ENCODE peak calls at places on chromosomes 1 and 21, in nine cellular contexts. U, K, D, Q, E, A, L, C and P are unnamed samples.

GRCh38 chr1:26994020-26994745 is 691 bp downstream of the TRNP1 start:
- DNase-seq in U (no peak), K (no peak), D (no peak), Q (no peak), E (no peak), A (peak), L (peak), C (no peak), P (no peak)

GRCh38 chr1:116711061-116711582 is 43.1 kb upstream of the CD2 start:
- DNase-seq in U (no peak), K (no peak), D (no peak), Q (no peak), E (no peak), A (no peak), L (no peak), C (no peak), P (no peak)

GRCh38 chr1:97093742-97094141 is 372.2 kb downstream of the PTBP2 start:
- DNase-seq in U (peak), K (no peak), D (no peak), Q (peak), E (no peak), A (no peak), L (no peak), C (peak), P (peak)

GRCh38 chr1:106080608-106081325 is 975.7 kb upstream of the PRMT6 start:
- DNase-seq in U (no peak), K (no peak), D (no peak), Q (no peak), E (no peak), A (peak), L (peak), C (no peak), P (no peak)

GRCh38 chr21:23887709-23888303 is 1719.5 kb downstream of the MRPL39 start:
- DNase-seq in U (no peak), K (no peak), D (no peak), Q (no peak), E (no peak), A (no peak), L (no peak), C (no peak), P (no peak)

GRCh38 chr1:245153645-245154428 is 948 bp upstream of the KIF26B start:
- DNase-seq in U (peak), K (no peak), D (peak), Q (no peak), E (no peak), A (peak), L (peak), C (no peak), P (no peak)

GRCh38 chr1:213989740-213990472 is 2.1 kb downstream of the PROX1 start:
- DNase-seq in U (no peak), K (no peak), D (no peak), Q (no peak), E (no peak), A (no peak), L (no peak), C (no peak), P (no peak)

GRCh38 chr1:92516574-92516973 is 29.8 kb upstream of the GFI1 start:
- DNase-seq in U (no peak), K (no peak), D (no peak), Q (no peak), E (no peak), A (no peak), L (no peak), C (no peak), P (no peak)

GRCh38 chr1:119647228-119647733 is 785 bp downstream of the ZNF697 start:
- DNase-seq in U (no peak), K (no peak), D (peak), Q (no peak), E (no peak), A (peak), L (no peak), C (no peak), P (no peak)

GRCh38 chr21:41830764-41831452 is 48.2 kb downstream of the PRDM15 start:
- DNase-seq in U (no peak), K (no peak), D (no peak), Q (no peak), E (no peak), A (no peak), L (no peak), C (no peak), P (no peak)

GRCh38 chr21:45103966-45104520 is 29.7 kb downstream of the ADARB1 start:
- DNase-seq in U (no peak), K (no peak), D (no peak), Q (no peak), E (no peak), A (no peak), L (no peak), C (no peak), P (no peak)

GRCh38 chr1:224632381-224632871 is 16.3 kb downstream of the CNIH3 start:
- DNase-seq in U (peak), K (no peak), D (no peak), Q (peak), E (no peak), A (no peak), L (no peak), C (peak), P (no peak)

GRCh38 chr1:26156285-26157038 is 2.4 kb upstream of the FAM110D start:
- DNase-seq in U (no peak), K (no peak), D (no peak), Q (no peak), E (no peak), A (no peak), L (peak), C (no peak), P (no peak)

GRCh38 chr1:220135755-220136154 is 41.8 kb downstream of the IARS2 start:
- DNase-seq in U (no peak), K (no peak), D (no peak), Q (no peak), E (no peak), A (no peak), L (no peak), C (no peak), P (no peak)

GRCh38 chr1:23544444-23545389 is 13.7 kb upstream of the E2F2 start:
- DNase-seq in U (peak), K (peak), D (peak), Q (peak), E (peak), A (peak), L (peak), C (peak), P (no peak)

GRCh38 chr21:19853061-19853460 is 1145.1 kb upstream of the NCAM2 start:
- DNase-seq in U (no peak), K (no peak), D (no peak), Q (no peak), E (no peak), A (no peak), L (no peak), C (no peak), P (no peak)

GRCh38 chr21:44695176-44695575 is 1.8 kb upstream of the KRTAP10-12 start:
- DNase-seq in U (no peak), K (no peak), D (no peak), Q (no peak), E (peak), A (no peak), L (no peak), C (no peak), P (no peak)

GRCh38 chr1:45026446-45026845 is 14.4 kb downstream of the UROD start:
- DNase-seq in U (peak), K (no peak), D (no peak), Q (no peak), E (no peak), A (no peak), L (no peak), C (no peak), P (no peak)

GRCh38 chr1:160708118-160708517 is 3.5 kb downstream of the CD48 start:
- DNase-seq in U (no peak), K (no peak), D (no peak), Q (no peak), E (no peak), A (no peak), L (no peak), C (no peak), P (no peak)

GRCh38 chr1:116722016-116722838 is 32.0 kb upstream of the CD2 start:
- DNase-seq in U (peak), K (no peak), D (no peak), Q (no peak), E (no peak), A (no peak), L (no peak), C (no peak), P (no peak)

GRCh38 chr1:21926814-21927530 is 10.1 kb downstream of the HSPG2 start:
- DNase-seq in U (peak), K (no peak), D (peak), Q (peak), E (no peak), A (no peak), L (no peak), C (no peak), P (no peak)

GRCh38 chr1:154990276-154990675 is 3.1 kb upstream of the LENEP start:
- DNase-seq in U (no peak), K (no peak), D (no peak), Q (no peak), E (no peak), A (no peak), L (no peak), C (no peak), P (no peak)

GRCh38 chr1:154983776-154984466 is 777 bp downstream of the FLAD1 start:
- DNase-seq in U (no peak), K (no peak), D (no peak), Q (no peak), E (no peak), A (no peak), L (no peak), C (no peak), P (no peak)

GRCh38 chr1:154989195-154989860 is 4.1 kb upstream of the LENEP start:
- DNase-seq in U (no peak), K (no peak), D (no peak), Q (no peak), E (no peak), A (no peak), L (no peak), C (no peak), P (no peak)

GRCh38 chr1:154987326-154987725 is 4.2 kb downstream of the FLAD1 start:
- DNase-seq in U (no peak), K (no peak), D (no peak), Q (no peak), E (no peak), A (no peak), L (no peak), C (no peak), P (no peak)

DNA sequence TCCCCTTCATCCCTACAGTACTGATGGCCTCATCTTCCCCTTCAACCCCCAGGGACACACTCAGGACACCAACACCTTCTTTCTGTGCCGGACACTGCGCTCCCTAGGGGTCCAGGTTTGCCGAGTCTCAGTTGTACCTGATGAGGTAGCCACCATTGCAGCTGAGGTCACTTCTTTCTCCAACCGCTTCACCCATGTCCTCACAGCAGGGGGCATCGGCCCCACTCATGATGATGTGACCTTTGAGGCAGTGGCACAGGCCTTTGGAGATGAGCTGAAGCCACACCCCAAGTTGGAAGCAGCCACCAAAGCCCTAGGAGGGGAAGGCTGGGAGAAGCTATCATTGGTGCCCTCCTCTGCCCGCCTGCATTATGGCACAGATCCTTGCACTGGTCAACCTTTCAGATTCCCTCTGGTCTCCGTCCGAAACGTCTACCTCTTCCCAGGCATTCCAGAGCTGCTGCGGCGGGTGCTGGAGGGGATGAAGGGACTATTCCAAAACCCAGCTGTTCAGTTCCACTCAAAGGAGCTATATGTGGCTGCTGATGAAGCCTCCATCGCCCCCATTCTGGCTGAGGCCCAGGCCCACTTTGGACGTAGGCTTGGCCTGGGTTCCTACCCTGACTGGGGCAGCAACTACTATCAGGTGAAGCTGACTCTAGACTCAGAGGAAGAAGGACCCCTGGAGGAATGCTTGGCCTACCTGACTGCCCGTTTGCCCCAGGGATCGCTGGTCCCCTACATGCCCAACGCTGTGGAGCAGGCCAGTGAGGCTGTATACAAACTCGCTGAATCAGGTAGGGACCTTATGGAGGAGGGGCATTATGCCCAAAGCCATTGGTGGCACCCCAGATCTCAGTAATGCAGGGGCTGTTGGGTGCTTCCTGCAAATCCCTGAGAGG is 5.1 kb upstream of the LENEP start:
- DNase-seq in U (no peak), K (no peak), D (no peak), Q (no peak), E (no peak), A (no peak), L (no peak), C (no peak), P (no peak)
- TF ChIP-seq CTCF in U (peak), K (no peak), D (no peak), Q (peak), E (no peak), A (no peak), L (no peak), C (no peak), P (no peak)

GRCh38 chr1:197218857-197219256 is 49.2 kb upstream of the CRB1 start:
- DNase-seq in U (no peak), K (no peak), D (no peak), Q (no peak), E (no peak), A (no peak), L (no peak), C (no peak), P (no peak)

GRCh38 chr1:197224160-197224559 is 43.9 kb upstream of the CRB1 start:
- DNase-seq in U (no peak), K (no peak), D (no peak), Q (no peak), E (no peak), A (no peak), L (no peak), C (peak), P (no peak)

GRCh38 chr1:197222025-197222685 is 45.9 kb upstream of the CRB1 start:
- DNase-seq in U (no peak), K (no peak), D (no peak), Q (no peak), E (no peak), A (no peak), L (no peak), C (no peak), P (no peak)

DNA sequence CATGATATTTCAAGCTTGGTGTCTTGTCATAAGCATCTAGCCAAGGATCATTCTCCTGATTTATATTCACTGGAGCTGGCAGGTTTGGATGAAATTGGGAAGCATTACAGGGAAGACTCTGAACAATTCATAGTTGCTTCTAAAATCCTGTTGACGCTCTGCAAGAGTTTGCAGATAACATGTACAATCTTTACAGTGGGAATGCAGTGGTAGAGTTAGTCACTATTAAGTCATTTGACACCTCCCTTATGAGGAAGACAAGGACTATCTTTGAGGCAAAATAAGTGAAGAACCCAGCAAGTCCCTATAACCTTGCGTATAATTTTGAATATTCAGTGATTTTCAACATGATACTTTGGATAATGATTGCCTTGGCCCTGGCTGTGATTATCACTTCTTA is 45.3 kb upstream of the CRB1 start:
- DNase-seq in U (no peak), K (no peak), D (no peak), Q (no peak), E (no peak), A (no peak), L (no peak), C (no peak), P (no peak)
- TF ChIP-seq CTCF in U (no peak), K (no peak), D (no peak), Q (no peak), E (no peak), A (no peak), L (no peak), C (no peak), P (no peak)

GRCh38 chr1:169238506-169238905 is 129.1 kb downstream of the NME7 start:
- DNase-seq in U (peak), K (no peak), D (no peak), Q (no peak), E (no peak), A (no peak), L (no peak), C (peak), P (no peak)

GRCh38 chr1:169234780-169235179 is 128.3 kb downstream of the ATP1B1 start:
- DNase-seq in U (no peak), K (no peak), D (no peak), Q (no peak), E (no peak), A (no peak), L (no peak), C (no peak), P (no peak)

GRCh38 chr1:169236880-169237279 is 130.4 kb downstream of the ATP1B1 start:
- DNase-seq in U (peak), K (no peak), D (no peak), Q (no peak), E (no peak), A (no peak), L (no peak), C (no peak), P (no peak)

GRCh38 chr1:169235568-169235967 is 129.1 kb downstream of the ATP1B1 start:
- DNase-seq in U (no peak), K (no peak), D (no peak), Q (no peak), E (no peak), A (no peak), L (no peak), C (no peak), P (no peak)

DNA sequence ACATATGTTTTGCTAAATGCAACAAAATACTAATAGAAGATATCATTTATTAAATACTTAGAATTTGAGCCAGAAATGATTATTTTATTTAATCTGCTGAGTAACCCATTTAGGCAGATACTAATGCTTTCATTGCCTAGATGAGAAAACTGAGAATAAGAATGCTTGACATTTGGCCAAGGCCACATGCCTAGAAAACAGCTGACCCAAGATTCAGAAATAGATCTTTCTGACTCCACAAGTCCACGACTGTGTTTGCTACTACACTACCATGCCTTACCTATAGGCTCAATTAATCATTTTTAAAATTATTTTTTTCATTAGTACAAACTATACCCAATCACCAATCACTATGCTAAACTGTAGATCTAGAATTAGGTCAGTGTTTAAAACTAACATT is 129.7 kb downstream of the ATP1B1 start:
- DNase-seq in U (peak), K (no peak), D (no peak), Q (no peak), E (no peak), A (no peak), L (no peak), C (no peak), P (no peak)
- TF ChIP-seq CTCF in U (no peak), K (no peak), D (no peak), Q (no peak), E (no peak), A (no peak), L (no peak), C (no peak), P (no peak)

DNA sequence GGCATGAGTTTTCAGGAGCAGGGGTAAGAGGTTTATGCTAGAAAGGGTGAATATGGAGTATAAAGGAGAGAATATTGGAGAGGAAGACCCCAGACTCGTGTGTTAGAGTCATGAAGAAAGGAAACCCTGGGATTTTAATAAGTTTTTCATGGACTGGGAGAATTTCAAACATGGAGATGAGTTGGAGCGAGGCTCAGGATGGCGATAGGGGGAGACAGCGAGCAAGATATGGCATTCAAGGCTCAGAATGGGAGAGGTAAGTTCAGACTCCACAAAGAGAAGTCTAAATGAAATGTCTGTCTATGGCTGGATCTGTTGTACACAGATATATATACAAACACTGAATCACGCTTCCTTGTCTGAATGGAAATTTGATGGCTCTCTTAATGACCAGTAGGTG is 92.5 kb downstream of the LRRC40 start:
- DNase-seq in U (no peak), K (no peak), D (no peak), Q (no peak), E (no peak), A (no peak), L (no peak), C (no peak), P (no peak)
- TF ChIP-seq CTCF in U (no peak), K (no peak), D (no peak), Q (peak), E (no peak), A (no peak), L (no peak), C (no peak), P (no peak)

DNA sequence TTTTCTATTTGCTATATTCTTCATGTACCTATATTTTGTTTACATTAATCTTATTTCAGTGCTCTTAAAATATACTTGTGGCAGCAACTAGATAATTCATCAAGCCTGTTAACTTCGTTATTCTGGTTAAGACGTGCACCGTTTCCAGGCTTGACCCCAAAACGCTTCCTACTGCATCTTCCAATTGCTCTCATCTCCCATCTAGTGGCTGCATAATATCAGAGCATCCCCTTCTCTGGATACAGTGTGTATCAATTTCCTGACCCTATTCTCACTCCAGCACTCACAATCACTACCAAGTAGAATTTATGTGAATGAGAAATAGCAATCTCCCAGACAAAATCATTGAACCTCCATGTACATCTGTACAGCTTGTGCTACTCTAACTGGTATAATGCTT is 1280.3 kb upstream of the B3GALT2 start:
- DNase-seq in U (peak), K (no peak), D (no peak), Q (no peak), E (no peak), A (no peak), L (peak), C (no peak), P (no peak)
- TF ChIP-seq CTCF in U (peak), K (peak), D (no peak), Q (peak), E (no peak), A (no peak), L (peak), C (peak), P (no peak)

DNA sequence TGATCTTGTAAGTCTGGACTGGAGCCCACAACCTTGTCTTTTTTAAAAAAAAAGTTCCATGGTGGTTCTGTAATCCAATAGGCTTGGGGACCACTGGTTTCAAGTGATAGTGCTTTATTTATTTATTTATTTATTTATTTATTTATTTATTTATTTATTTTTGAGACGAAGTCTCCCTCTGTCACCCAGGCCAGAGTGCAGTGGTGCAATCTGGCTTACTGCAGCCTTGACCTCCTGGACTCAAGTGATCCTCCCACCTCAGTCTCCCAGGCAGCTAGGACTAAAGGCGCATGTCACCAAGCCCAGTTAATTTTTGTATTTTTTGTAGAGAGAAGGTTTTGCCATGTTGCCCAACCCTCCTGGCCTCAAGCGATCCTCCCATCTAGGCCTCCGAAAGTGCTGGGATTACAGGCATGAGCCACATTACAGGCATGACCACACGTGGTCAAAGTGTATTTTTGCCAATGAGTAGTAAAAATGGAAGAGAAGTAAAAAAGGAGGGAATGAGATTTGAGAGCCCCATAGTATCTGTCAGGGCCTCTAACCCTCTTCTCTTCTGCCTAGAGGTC is 44.8 kb upstream of the ARHGAP29 start:
- DNase-seq in U (no peak), K (no peak), D (no peak), Q (no peak), E (no peak), A (no peak), L (no peak), C (no peak), P (no peak)
- TF ChIP-seq CTCF in U (no peak), K (no peak), D (no peak), Q (no peak), E (no peak), A (no peak), L (no peak), C (no peak), P (no peak)